ENCODE peak calls at places on chromosomes 12 and 14, in seven cellular contexts. W is Calu3, G is A549, Z is PC-9, C is GM13977, S is transverse colon, X is ascending aorta. P is an unnamed sample.

GRCh38 chr12:99978152-99978551 is 6.6 kb downstream of the ANKS1B start:
- DNase-seq in W (no peak), G (no peak), Z (no peak), C (no peak), S (no peak), X (no peak), P (no peak)

GRCh38 chr12:106170285-106170684 is 31.5 kb upstream of the NUAK1 start:
- DNase-seq in W (no peak), G (no peak), Z (no peak), C (no peak), S (no peak), X (no peak), P (peak; percentile 80)

GRCh38 chr14:59406454-59407245 is 58.5 kb downstream of the GPR135 start:
- DNase-seq in W (no peak), G (no peak), Z (no peak), C (no peak), S (no peak), X (no peak), P (peak; percentile 5)

GRCh38 chr12:60278209-60278608 is 682.4 kb downstream of the SLC16A7 start:
- DNase-seq in W (no peak), G (no peak), Z (no peak), C (no peak), S (no peak), X (no peak), P (no peak)

GRCh38 chr14:92039073-92039719 is 663 bp downstream of the TRIP11 start:
- DNase-seq in W (peak; percentile 49), G (peak; percentile 52), Z (peak; percentile 54), C (peak; percentile 40), S (peak; percentile 26), X (no peak), P (peak; percentile 62)

GRCh38 chr14:76488551-76488950 is 112.6 kb downstream of the ESRRB start:
- DNase-seq in W (no peak), G (no peak), Z (no peak), C (no peak), S (no peak), X (no peak), P (no peak)

GRCh38 chr12:124523071-124523470 is 44.3 kb downstream of the NCOR2 start:
- DNase-seq in W (no peak), G (no peak), Z (no peak), C (no peak), S (no peak), X (no peak), P (no peak)

GRCh38 chr14:70498191-70498590 is 36.6 kb downstream of the ADAM20 start:
- DNase-seq in W (no peak), G (no peak), Z (no peak), C (no peak), S (no peak), X (no peak), P (no peak)

GRCh38 chr12:47302111-47302597 is 222.4 kb upstream of the AMIGO2 start:
- DNase-seq in W (peak; percentile 4), G (peak; percentile 55), Z (no peak), C (peak; percentile 55), S (no peak), X (no peak), P (no peak)

GRCh38 chr14:97221572-97221971 is 424.4 kb downstream of the VRK1 start:
- DNase-seq in W (no peak), G (no peak), Z (no peak), C (no peak), S (no peak), X (no peak), P (no peak)

GRCh38 chr14:95237121-95237876 is 80.0 kb upstream of the DICER1 start:
- DNase-seq in W (no peak), G (no peak), Z (no peak), C (no peak), S (peak; percentile 65), X (no peak), P (no peak)

GRCh38 chr14:24432259-24433131 is 2.7 kb downstream of the KHNYN start:
- DNase-seq in W (no peak), G (no peak), Z (no peak), C (no peak), S (no peak), X (no peak), P (no peak)

GRCh38 chr14:70148911-70149675 is 39.7 kb downstream of the SLC8A3 start:
- DNase-seq in W (no peak), G (no peak), Z (no peak), C (peak; percentile 8), S (no peak), X (no peak), P (no peak)

GRCh38 chr12:46108721-46109120 is 118.3 kb upstream of the SCAF11 start:
- DNase-seq in W (no peak), G (no peak), Z (no peak), C (peak; percentile 37), S (no peak), X (no peak), P (no peak)

GRCh38 chr12:108694812-108695278 is 36.5 kb downstream of the CORO1C start:
- DNase-seq in W (no peak), G (no peak), Z (no peak), C (no peak), S (no peak), X (no peak), P (peak; percentile 53)

GRCh38 chr12:93668919-93669418 is 8.2 kb upstream of the CRADD start:
- DNase-seq in W (no peak), G (no peak), Z (no peak), C (peak; percentile 34), S (no peak), X (no peak), P (no peak)

GRCh38 chr12:93669452-93669851 is 7.7 kb upstream of the CRADD start:
- DNase-seq in W (no peak), G (no peak), Z (no peak), C (no peak), S (no peak), X (no peak), P (no peak)

GRCh38 chr12:93664573-93665138 is 12.5 kb upstream of the CRADD start:
- DNase-seq in W (no peak), G (no peak), Z (no peak), C (no peak), S (no peak), X (no peak), P (peak; percentile 5)

GRCh38 chr12:93670104-93670503 is 7.1 kb upstream of the CRADD start:
- DNase-seq in W (no peak), G (no peak), Z (no peak), C (no peak), S (no peak), X (no peak), P (no peak)

GRCh38 chr12:93667672-93668071 is 9.5 kb upstream of the CRADD start:
- DNase-seq in W (no peak), G (no peak), Z (no peak), C (no peak), S (no peak), X (no peak), P (no peak)
- TF ChIP-seq CTCF in W (no peak), G (no peak), Z (no peak), C (no peak), S (no peak), X (no peak), P (no peak)

DNA sequence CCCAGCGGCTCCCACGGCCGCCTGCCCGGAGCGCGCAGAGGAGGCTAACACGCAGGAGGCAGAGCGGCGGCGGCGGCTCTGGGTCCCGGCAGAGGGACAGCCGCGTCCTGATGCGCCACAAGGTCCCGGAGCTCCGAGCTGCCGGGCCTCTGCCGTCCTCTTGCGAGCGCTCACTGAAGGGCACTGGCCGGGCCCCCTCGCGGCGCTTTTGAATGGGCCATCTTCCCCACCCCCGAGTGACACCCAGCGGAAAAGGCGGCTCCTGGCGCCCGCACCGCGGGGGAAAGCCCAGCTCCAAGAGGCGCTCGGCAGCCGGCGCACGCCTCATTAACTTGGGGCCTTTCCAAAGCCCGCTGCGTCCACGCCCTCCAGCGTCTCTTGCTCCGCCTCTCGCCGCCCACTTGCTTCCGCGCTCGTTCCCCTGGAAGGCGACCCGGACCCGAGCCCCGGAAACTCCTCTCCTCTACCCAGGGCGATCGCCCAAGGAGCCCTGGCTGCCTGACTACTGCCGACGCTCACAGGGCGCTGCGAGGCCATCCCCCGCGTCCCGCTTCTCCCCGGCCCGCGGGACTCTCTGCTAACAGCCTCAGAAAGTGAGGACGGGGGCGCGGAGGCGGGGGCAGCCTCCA is at the start of gene PHLDA1:
- DNase-seq in W (peak; percentile 99), G (peak; percentile 96), Z (peak; percentile 88), C (peak; percentile 95), S (peak; percentile 91), X (peak; percentile 69), P (peak; percentile 97)
- TF ChIP-seq CTCF in W (peak; percentile 43), G (peak; percentile 42), Z (peak; percentile 44), C (peak; percentile 74), S (peak; percentile 54), X (peak; percentile 74), P (peak; percentile 83)

GRCh38 chr12:42590324-42590934 is 883 bp upstream of the PRICKLE1 start:
- DNase-seq in W (peak; percentile 17), G (peak; percentile 28), Z (no peak), C (peak; percentile 14), S (peak; percentile 12), X (no peak), P (no peak)
- TF ChIP-seq CTCF in W (no peak), G (peak; percentile 11), Z (no peak), C (no peak), S (no peak), X (no peak), P (no peak)

GRCh38 chr14:63088865-63089264 is 43.6 kb upstream of the KCNH5 start:
- DNase-seq in W (no peak), G (no peak), Z (no peak), C (no peak), S (no peak), X (no peak), P (no peak)

GRCh38 chr14:63091394-63091996 is 46.2 kb upstream of the KCNH5 start:
- DNase-seq in W (no peak), G (no peak), Z (no peak), C (no peak), S (no peak), X (no peak), P (no peak)
- TF ChIP-seq CTCF in W (no peak), G (no peak), Z (no peak), C (no peak), S (no peak), X (no peak), P (no peak)

GRCh38 chr14:74083784-74084276 is 423 bp downstream of the ALDH6A1 start:
- DNase-seq in W (no peak), G (no peak), Z (no peak), C (no peak), S (no peak), X (no peak), P (no peak)
- TF ChIP-seq CTCF in W (no peak), G (no peak), Z (no peak), C (no peak), S (no peak), X (no peak), P (no peak)

DNA sequence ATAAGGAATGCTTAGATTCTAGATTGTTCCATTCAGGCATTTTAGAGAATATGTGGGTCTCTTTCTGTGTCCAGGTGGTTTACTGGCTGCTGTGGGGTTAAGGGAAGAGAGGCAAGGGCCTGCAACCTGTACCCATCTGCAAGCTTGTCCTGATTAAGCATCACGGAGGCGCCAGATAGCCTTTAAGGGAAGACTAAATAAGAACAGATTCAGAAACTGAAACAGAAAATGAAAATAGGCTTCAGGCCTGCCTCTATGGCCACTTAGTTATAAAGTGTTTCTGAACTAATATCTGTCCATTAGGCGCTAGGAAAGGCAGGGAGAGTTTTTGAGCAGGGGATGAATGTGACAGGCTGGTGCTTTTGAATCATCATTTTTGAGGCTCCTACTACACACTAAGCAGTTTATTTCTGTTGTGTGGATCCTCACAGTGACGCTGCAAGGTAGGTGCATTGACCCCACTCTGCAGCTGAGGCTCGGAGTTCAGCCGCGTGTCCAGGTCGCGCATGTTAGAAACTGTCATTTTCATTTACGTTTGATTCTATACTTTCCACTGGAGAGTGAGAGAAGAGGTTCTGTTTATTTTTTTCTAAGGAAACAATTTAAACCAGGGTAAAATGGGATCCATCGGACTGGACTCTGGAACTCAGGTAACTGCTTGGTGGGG is 47.4 kb downstream of the SLC6A12 start:
- DNase-seq in W (no peak), G (no peak), Z (no peak), C (no peak), S (no peak), X (no peak), P (no peak)
- TF ChIP-seq CTCF in W (no peak), G (no peak), Z (no peak), C (no peak), S (no peak), X (no peak), P (no peak)